ENCODE peak calls at places on chromosomes 12 and 14, in seven cellular contexts. Z is brain microvascular endothelial cell, S is GM06990, C is progenitor cell of endocrine pancreas, A is cardiac fibroblast, D is pancreas, H is mucosa of descending colon. M is an unnamed sample.

GRCh38 chr14:103078860-103079587 is 5.0 kb upstream of the LBHD2 start:
- DNase-seq in Z (no peak), S (no peak), C (no peak), A (no peak), D (no peak), H (no peak), M (no peak)

GRCh38 chr12:89692442-89692841 is 16.2 kb downstream of the ATP2B1 start:
- DNase-seq in Z (no peak), S (no peak), C (no peak), A (no peak), D (no peak), H (no peak), M (no peak)

GRCh38 chr12:42609605-42610004 is 20.1 kb upstream of the PRICKLE1 start:
- DNase-seq in Z (peak), S (no peak), C (no peak), A (no peak), D (no peak), H (no peak), M (no peak)

GRCh38 chr12:111041091-111041490 is 120.7 kb upstream of the MYL2 start:
- DNase-seq in Z (no peak), S (no peak), C (no peak), A (no peak), D (no peak), H (no peak), M (no peak)

GRCh38 chr12:904010-904414 is 45.5 kb downstream of the RAD52 start:
- DNase-seq in Z (no peak), S (no peak), C (no peak), A (peak), D (no peak), H (no peak), M (no peak)

GRCh38 chr12:131755305-131756113 is 44.6 kb downstream of the SFSWAP start:
- DNase-seq in Z (peak), S (no peak), C (no peak), A (peak), D (no peak), H (no peak), M (no peak)

GRCh38 chr12:27615331-27615891 is 80.8 kb upstream of the REP15 start:
- DNase-seq in Z (no peak), S (no peak), C (no peak), A (peak), D (no peak), H (no peak), M (no peak)

GRCh38 chr14:78029471-78030372 is 140.5 kb upstream of the NRXN3 start:
- DNase-seq in Z (no peak), S (no peak), C (no peak), A (no peak), D (no peak), H (no peak), M (peak)

GRCh38 chr12:81329088-81329487 is 251.2 kb downstream of the ACSS3 start:
- DNase-seq in Z (no peak), S (no peak), C (no peak), A (peak), D (no peak), H (no peak), M (no peak)

GRCh38 chr14:105469456-105470162 is 5.0 kb upstream of the CRIP2 start:
- DNase-seq in Z (no peak), S (no peak), C (no peak), A (no peak), D (no peak), H (no peak), M (no peak)

GRCh38 chr14:28785096-28785952 is 18.7 kb downstream of the FOXG1 start:
- DNase-seq in Z (no peak), S (peak), C (peak), A (peak), D (peak), H (no peak), M (no peak)

GRCh38 chr14:69877492-69877891 is 1.7 kb upstream of the SMOC1 start:
- DNase-seq in Z (peak), S (no peak), C (no peak), A (peak), D (no peak), H (no peak), M (no peak)

GRCh38 chr14:95495538-95496025 is 20.9 kb downstream of the SYNE3 start:
- DNase-seq in Z (no peak), S (peak), C (no peak), A (no peak), D (no peak), H (peak), M (no peak)

GRCh38 chr14:23154876-23155587 is 28.4 kb downstream of the SLC7A8 start:
- DNase-seq in Z (peak), S (no peak), C (no peak), A (peak), D (no peak), H (peak), M (no peak)

DNA sequence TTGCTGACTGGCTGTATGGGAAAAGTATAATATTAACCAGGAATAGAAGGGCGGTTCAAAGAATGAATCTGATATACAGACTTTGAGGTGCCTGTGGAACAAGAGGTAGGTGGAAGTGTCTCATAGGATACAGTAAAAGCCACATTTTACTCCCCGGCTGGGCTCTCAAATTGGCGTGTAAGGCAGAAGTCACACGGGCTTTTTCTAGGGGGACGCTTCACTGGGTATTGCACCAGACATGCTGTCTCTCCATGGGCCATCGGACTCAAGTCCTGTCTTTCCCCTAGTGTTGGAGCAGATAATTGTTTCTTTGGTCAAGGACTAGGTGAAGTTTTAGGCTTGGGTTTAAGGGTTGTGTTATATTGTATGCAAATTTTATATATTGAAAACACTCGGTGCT is 9.1 kb downstream of the TMCC3 start:
- DNase-seq in Z (no peak), S (no peak), C (no peak), A (no peak), D (no peak), H (no peak), M (no peak)
- TF ChIP-seq CTCF in Z (no peak), S (no peak), C (no peak), A (no peak), D (no peak), H (no peak), M (no peak)

DNA sequence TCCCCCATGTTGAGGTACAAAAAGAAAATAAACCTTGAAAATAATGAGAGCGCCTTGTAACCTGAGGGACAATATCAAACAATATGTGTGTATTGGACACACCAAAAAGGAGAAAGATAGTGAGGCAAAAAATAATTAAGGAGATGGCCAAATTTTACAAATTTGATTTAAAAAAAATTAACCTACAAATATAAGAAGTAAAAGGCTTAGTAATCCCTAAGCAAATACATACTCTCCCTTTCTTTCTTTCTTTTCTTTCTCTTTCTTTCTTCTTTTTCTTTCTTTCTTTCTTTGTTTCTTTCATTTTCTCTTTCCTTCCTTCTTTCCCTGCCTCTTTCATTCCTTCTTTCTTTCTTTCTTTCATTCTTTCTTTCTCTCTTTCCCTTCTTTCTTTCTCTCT is 133.4 kb downstream of the PIK3C2G start:
- DNase-seq in Z (no peak), S (no peak), C (no peak), A (no peak), D (no peak), H (no peak), M (no peak)
- TF ChIP-seq CTCF in Z (no peak), S (no peak), C (no peak), A (no peak), D (no peak), H (no peak), M (no peak)

GRCh38 chr12:48286665-48287064 is 64.1 kb downstream of the ZNF641 start:
- DNase-seq in Z (peak), S (no peak), C (no peak), A (peak), D (no peak), H (peak), M (no peak)
- TF ChIP-seq CTCF in Z (peak), S (peak), C (peak), A (peak), D (peak), H (no peak), M (peak)

GRCh38 chr12:44088647-44089046 is 252.8 kb downstream of the TMEM117 start:
- DNase-seq in Z (no peak), S (no peak), C (no peak), A (no peak), D (no peak), H (no peak), M (no peak)
- TF ChIP-seq CTCF in Z (no peak), S (no peak), C (no peak), A (no peak), D (no peak), H (no peak), M (no peak)

GRCh38 chr14:93132472-93133065 is 16.8 kb upstream of the ITPK1 start:
- DNase-seq in Z (peak), S (no peak), C (no peak), A (peak), D (no peak), H (peak), M (no peak)
- TF ChIP-seq CTCF in Z (peak), S (peak), C (peak), A (peak), D (peak), H (peak), M (peak)